ENCODE peak calls at places on chromosomes 5 and 9, in seven cellular contexts. R is fibroblast of pulmonary artery, A is HEK293T, I is NCI-H345, H is hypothalamus, X is endothelial cell, Z is HT-29. G is an unnamed sample.

GRCh38 chr9:136016221-136016881 is 55.2 kb upstream of the UBAC1 start:
- DNase-seq in X (no peak), Z (no peak), R (no peak), A (no peak), I (no peak), H (no peak), G (peak)

GRCh38 chr9:78680196-78680595 is 383.3 kb downstream of the PSAT1 start:
- DNase-seq in X (no peak), Z (no peak), I (no peak), R (no peak), H (no peak), A (no peak), G (no peak)

GRCh38 chr9:136673088-136673969 is 10.6 kb downstream of the EGFL7 start:
- DNase-seq in H (no peak), Z (no peak), X (peak), I (no peak), A (no peak), R (no peak), G (no peak)

GRCh38 chr5:138339464-138339863 is 1.4 kb downstream of the FAM53C start:
- DNase-seq in A (no peak), X (no peak), I (no peak), R (no peak), Z (no peak), H (no peak), G (no peak)

GRCh38 chr9:80701061-80701460 is 988.3 kb downstream of the TLE1 start:
- DNase-seq in X (no peak), A (no peak), I (no peak), R (peak), H (no peak), Z (no peak), G (no peak)

GRCh38 chr5:65989115-65989514 is 62.7 kb downstream of the ERBIN start:
- DNase-seq in I (no peak), H (no peak), X (no peak), R (no peak), A (no peak), Z (no peak), G (no peak)

GRCh38 chr9:37281541-37281940 is 141.0 kb upstream of the GRHPR start:
- DNase-seq in R (no peak), H (no peak), I (no peak), X (no peak), Z (no peak), A (no peak), G (no peak)

GRCh38 chr9:91082709-91083108 is 279.0 kb downstream of the AUH start:
- DNase-seq in H (no peak), I (no peak), X (no peak), A (no peak), Z (no peak), R (no peak), G (no peak)

GRCh38 chr5:1779782-1780620 is 19.6 kb downstream of the MRPL36 start:
- DNase-seq in H (no peak), R (no peak), X (no peak), Z (no peak), I (no peak), A (no peak), G (no peak)

GRCh38 chr9:34984049-34984448 is 5.5 kb upstream of the DNAJB5 start:
- DNase-seq in X (peak), Z (no peak), R (peak), I (no peak), A (peak), H (no peak), G (peak)

GRCh38 chr9:128192601-128193371 is 1.4 kb upstream of the CIZ1 start:
- DNase-seq in H (peak), I (peak), A (peak), R (peak), Z (peak), X (peak), G (peak)

GRCh38 chr5:23012842-23013241 is 159.7 kb upstream of the CDH12 start:
- DNase-seq in R (no peak), A (no peak), H (no peak), Z (no peak), I (no peak), X (no peak), G (no peak)

GRCh38 chr9:71931166-71931565 is 19.7 kb downstream of the C9orf85 start:
- DNase-seq in X (no peak), Z (no peak), A (no peak), R (no peak), H (no peak), I (no peak), G (no peak)

GRCh38 chr5:112245616-112246015 is 173.5 kb downstream of the EPB41L4A start:
- DNase-seq in H (no peak), Z (no peak), A (no peak), I (no peak), R (no peak), X (no peak), G (no peak)

GRCh38 chr9:108162664-108163063 is 673.1 kb upstream of the KLF4 start:
- DNase-seq in A (no peak), H (no peak), R (peak), I (no peak), Z (no peak), X (no peak), G (peak)

GRCh38 chr5:159478950-159479349 is 148.7 kb upstream of the IL12B start:
- DNase-seq in I (no peak), R (no peak), Z (no peak), A (no peak), H (no peak), X (no peak), G (no peak)

GRCh38 chr9:97904725-97905124 is 17.6 kb downstream of the TRMO start:
- DNase-seq in R (no peak), A (no peak), X (no peak), I (no peak), H (no peak), Z (no peak), G (no peak)

GRCh38 chr5:140833993-140834392 is at the start of gene PCDHA7:
- DNase-seq in R (peak), I (peak), A (no peak), Z (no peak), X (no peak), H (peak), G (no peak)

GRCh38 chr5:150103678-150104549 is 17.6 kb upstream of the CSF1R start:
- DNase-seq in X (no peak), R (no peak), I (no peak), H (no peak), Z (no peak), A (no peak), G (no peak)

GRCh38 chr5:16579142-16579541 is 37.7 kb downstream of the RETREG1 start:
- DNase-seq in Z (no peak), X (no peak), H (peak), I (peak), A (no peak), R (no peak), G (no peak)

GRCh38 chr9:107878462-107878861 is 388.9 kb upstream of the KLF4 start:
- DNase-seq in H (no peak), I (no peak), X (no peak), A (no peak), R (no peak), Z (no peak), G (no peak)

GRCh38 chr5:176780071-176780850 is 30.1 kb upstream of the UNC5A start:
- DNase-seq in I (no peak), Z (no peak), X (no peak), A (no peak), R (no peak), H (no peak), G (peak)

GRCh38 chr9:87620727-87621322 is 105.1 kb upstream of the CTSL start:
- DNase-seq in X (no peak), H (peak), A (no peak), I (no peak), Z (no peak), R (no peak), G (no peak)

GRCh38 chr5:169805937-169806700 is 169.0 kb downstream of the DOCK2 start:
- DNase-seq in R (no peak), H (no peak), A (no peak), Z (no peak), I (no peak), X (no peak), G (no peak)

GRCh38 chr9:70532753-70533152 is 118.3 kb upstream of the KLF9 start:
- DNase-seq in H (no peak), A (no peak), Z (no peak), R (no peak), X (no peak), I (no peak), G (no peak)

G was measured in tibial artery.